ENCODE peak calls at places on chromosomes 12 and 14, in six cellular contexts. K, I, Y, G, O and J are unnamed samples.
A peak's percentile ranks its signal among the peaks of the same experiment; 100 is the strongest.

GRCh38 chr14:37598973-37599526 is 3.6 kb downstream of the TTC6 start:
- DNase-seq in K (no peak), Y (no peak), O (no peak), I (no peak), G (no peak), J (no peak)

GRCh38 chr12:55002355-55002754 is 17.4 kb upstream of the NEUROD4 start:
- DNase-seq in G (no peak), Y (no peak), I (no peak), K (no peak), O (no peak), J (no peak)

GRCh38 chr12:28222081-28222700 is 31.9 kb downstream of the CCDC91 start:
- DNase-seq in O (no peak), Y (no peak), I (no peak), K (no peak), G (no peak), J (no peak)

GRCh38 chr14:106564058-106564643 is 1037.8 kb downstream of the TMEM121 start:
- DNase-seq in I (peak; percentile 43), K (peak; percentile 59), G (no peak), O (no peak), Y (no peak), J (no peak)

GRCh38 chr14:62126885-62127478 is 364.8 kb downstream of the SNAPC1 start:
- DNase-seq in G (peak; percentile 40), O (no peak), K (peak; percentile 34), Y (no peak), I (peak; percentile 27), J (peak; percentile 75)

GRCh38 chr12:42673535-42673934 is 84.0 kb upstream of the PRICKLE1 start:
- DNase-seq in Y (no peak), K (no peak), G (no peak), O (no peak), I (no peak), J (no peak)

GRCh38 chr14:90999299-90999698 is 61.1 kb downstream of the RPS6KA5 start:
- DNase-seq in G (no peak), O (no peak), Y (no peak), K (peak; percentile 19), I (no peak), J (no peak)

GRCh38 chr12:123389560-123390351 is 5.8 kb downstream of the KMT5A start:
- DNase-seq in Y (no peak), G (no peak), K (peak; percentile 65), O (no peak), I (peak; percentile 45), J (peak; percentile 25)

GRCh38 chr12:83826112-83826511 is 1086.5 kb downstream of the SLC6A15 start:
- DNase-seq in Y (peak; percentile 39), I (no peak), O (no peak), K (peak; percentile 6), G (peak; percentile 22), J (peak; percentile 8)

GRCh38 chr14:36935976-36936678 is 236.3 kb downstream of the SLC25A21 start:
- DNase-seq in Y (no peak), O (no peak), G (no peak), I (no peak), K (no peak), J (no peak)

GRCh38 chr14:102592969-102593840 is 756 bp downstream of the RCOR1 start:
- DNase-seq in K (peak; percentile 55), Y (no peak), O (no peak), I (no peak), G (no peak), J (peak; percentile 41)

GRCh38 chr12:64665506-64665905 is 55.2 kb downstream of the RASSF3 start:
- DNase-seq in Y (no peak), O (peak; percentile 62), K (no peak), I (no peak), G (no peak), J (peak; percentile 68)

GRCh38 chr14:22320353-22320733 is 268.7 kb downstream of the DAD1 start:
- DNase-seq in O (no peak), K (no peak), Y (no peak), G (no peak), I (no peak), J (no peak)

GRCh38 chr14:73724696-73725095 is 10.5 kb upstream of the PNMA1 start:
- DNase-seq in O (no peak), Y (no peak), K (no peak), I (no peak), G (no peak), J (no peak)

GRCh38 chr12:113722747-113723146 is 243.4 kb downstream of the RBM19 start:
- DNase-seq in O (no peak), G (no peak), Y (no peak), I (no peak), K (peak; percentile 24), J (no peak)

GRCh38 chr12:46430340-46430948 is 57.9 kb upstream of the SLC38A2 start:
- DNase-seq in O (peak; percentile 64), K (peak; percentile 77), G (peak; percentile 92), I (peak; percentile 95), Y (no peak), J (peak; percentile 97)

GRCh38 chr12:30822385-30823139 is 67.8 kb upstream of the CAPRIN2 start:
- DNase-seq in I (no peak), O (no peak), Y (no peak), K (no peak), G (no peak), J (peak; percentile 56)

GRCh38 chr12:72642726-72643125 is 370.6 kb downstream of the TRHDE start:
- DNase-seq in G (no peak), I (no peak), K (no peak), Y (no peak), O (no peak), J (no peak)

GRCh38 chr14:65192686-65193085 is 90.4 kb upstream of the MAX start:
- DNase-seq in G (no peak), O (no peak), Y (no peak), I (no peak), K (no peak), J (no peak)

GRCh38 chr12:5022030-5022429 is 21.6 kb upstream of the KCNA5 start:
- DNase-seq in K (no peak), I (no peak), O (no peak), Y (no peak), G (no peak), J (no peak)

GRCh38 chr14:82796081-82796480 is 1262.4 kb upstream of the SEL1L start:
- DNase-seq in K (no peak), O (no peak), Y (no peak), G (no peak), I (no peak), J (no peak)

GRCh38 chr14:19878029-19878642 is 3.2 kb downstream of the OR4K2 start:
- DNase-seq in K (peak; percentile 43), O (no peak), G (peak; percentile 4), I (peak; percentile 30), Y (no peak), J (no peak)

GRCh38 chr12:75086086-75087038 is 123.3 kb downstream of the KCNC2 start:
- DNase-seq in I (no peak), O (no peak), K (no peak), Y (no peak), G (no peak), J (no peak)

DNA sequence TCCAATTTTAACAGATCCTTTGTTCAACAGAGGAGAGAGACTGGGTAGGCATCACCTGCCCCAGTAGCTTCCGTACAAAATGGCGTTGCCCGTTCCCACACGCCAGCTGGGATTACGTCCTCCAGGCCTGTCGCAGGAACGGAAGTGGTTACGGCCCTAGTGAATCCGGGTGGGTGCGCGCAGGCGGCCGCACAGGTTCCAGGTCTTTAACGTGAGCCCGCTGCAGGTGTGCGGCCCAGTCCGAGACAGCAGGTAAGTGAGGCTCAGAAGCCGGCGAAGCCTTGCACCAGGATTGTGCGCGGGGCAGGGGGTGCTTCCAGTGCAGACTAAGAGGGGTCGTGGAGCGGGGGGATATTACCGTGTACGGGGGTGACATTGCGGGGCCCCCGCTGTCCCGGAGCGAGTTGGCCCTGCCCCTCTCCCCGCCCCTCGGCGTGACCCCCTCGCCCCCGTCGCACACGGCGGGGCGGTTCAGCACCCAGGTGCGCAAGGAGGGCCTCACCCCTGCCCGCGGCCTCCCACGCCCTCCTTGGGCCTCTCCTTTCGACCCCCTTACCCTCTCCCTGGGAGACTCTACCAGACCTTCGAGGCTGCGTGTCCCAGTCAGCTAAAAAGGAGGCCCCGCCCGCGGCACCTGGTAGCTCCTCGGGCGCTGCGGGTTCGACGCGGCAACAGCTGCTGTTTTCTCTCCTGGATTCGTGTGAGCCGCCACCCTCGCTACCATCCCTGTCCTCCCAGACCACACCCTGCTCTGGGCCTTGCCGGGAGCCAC is at the start of gene EXD2:
- DNase-seq in G (peak; percentile 91), K (peak; percentile 92), Y (peak; percentile 87), O (peak; percentile 61), I (peak; percentile 87), J (peak; percentile 65)
- TF ChIP-seq POLR2A in G (peak; percentile 43), K (peak; percentile 61), Y (peak; percentile 89), O (peak; percentile 66), I (peak; percentile 83), J (no peak)

GRCh38 chr12:99985129-99985570 is 414 bp upstream of the ANKS1B start:
- DNase-seq in G (no peak), I (no peak), O (no peak), Y (no peak), K (no peak), J (peak; percentile 40)

GRCh38 chr12:99981639-99982190 is 3.0 kb downstream of the ANKS1B start:
- DNase-seq in I (no peak), Y (no peak), G (no peak), K (no peak), O (no peak), J (no peak)

GRCh38 chr12:99985631-99986030 is 895 bp upstream of the ANKS1B start:
- DNase-seq in O (no peak), K (no peak), G (no peak), I (no peak), Y (no peak), J (no peak)

GRCh38 chr12:99983721-99984258 is 946 bp downstream of the ANKS1B start:
- DNase-seq in K (no peak), O (no peak), G (no peak), Y (no peak), I (no peak), J (peak; percentile 2)

GRCh38 chr12:99984271-99985128 is at the start of gene ANKS1B:
- DNase-seq in O (no peak), K (peak; percentile 52), G (no peak), Y (peak; percentile 25), I (no peak), J (peak; percentile 19)
- TF ChIP-seq EZH2 in O (no peak), K (no peak), G (peak; percentile 71), Y (no peak), I (no peak), J (no peak)

GRCh38 chr12:109697877-109698468 is 15.7 kb upstream of the FAM222A start:
- DNase-seq in I (no peak), O (no peak), K (peak; percentile 67), G (no peak), Y (no peak), J (no peak)

GRCh38 chr12:109695961-109696461 is 17.6 kb upstream of the FAM222A start:
- DNase-seq in K (peak; percentile 27), G (peak; percentile 18), I (peak; percentile 85), O (no peak), Y (no peak), J (no peak)

GRCh38 chr12:109695420-109695819 is 18.2 kb upstream of the FAM222A start:
- DNase-seq in G (no peak), Y (no peak), O (no peak), I (no peak), K (no peak), J (no peak)

GRCh38 chr12:109697270-109697553 is 16.4 kb upstream of the FAM222A start:
- DNase-seq in K (no peak), G (no peak), Y (no peak), O (no peak), I (no peak), J (no peak)

GRCh38 chr12:109696485-109697269 is 16.9 kb upstream of the FAM222A start:
- DNase-seq in K (peak; percentile 32), I (peak; percentile 36), O (no peak), G (no peak), Y (no peak), J (no peak)
- H3K4me2 ChIP-seq in K (no peak overlapping the region), I (peak overlapping the region; percentile 82), O (no peak overlapping the region), G (peak overlapping the region; percentile 36), Y (no peak overlapping the region), J (no peak overlapping the region)

GRCh38 chr12:104986022-104986941 is at the start of gene NOPCHAP1:
- DNase-seq in Y (peak; percentile 69), O (peak; percentile 46), G (peak; percentile 52), K (peak; percentile 93), I (peak; percentile 81), J (peak; percentile 92)
- TF ChIP-seq POLR2A in Y (peak; percentile 96), O (peak; percentile 93), G (peak; percentile 72), K (peak; percentile 91), I (peak; percentile 86), J (peak; percentile 95)